ENCODE peak calls at places on chromosomes 1 and 21, in nine cellular contexts. J is NCI-H774; G is NCI-H1105; N is GM23338; X is activated naive CD4-positive, alpha-beta T cell; O is CD4-positive, alpha-beta memory T cell; A is OCI-LY7; E is myocyte; S is pancreas. W is an unnamed sample.

GRCh38 chr1:181135462-181135781 is 46.9 kb downstream of the IER5 start:
- DNase-seq in A (peak), E (peak), G (no peak), X (no peak), O (no peak), N (peak), S (peak), J (no peak), W (no peak)

GRCh38 chr1:230191839-230192238 is 124.8 kb downstream of the GALNT2 start:
- DNase-seq in A (no peak), X (no peak), E (no peak), J (no peak), N (no peak), O (no peak), G (no peak), S (no peak), W (no peak)

GRCh38 chr21:45365608-45366241 is 39.2 kb upstream of the COL18A1 start:
- DNase-seq in G (no peak), A (no peak), E (peak), O (no peak), X (no peak), J (no peak), N (peak), S (no peak), W (no peak)

GRCh38 chr1:33382651-33383415 is 48.1 kb downstream of the PHC2 start:
- DNase-seq in S (no peak), J (no peak), A (no peak), G (no peak), O (no peak), E (peak), X (no peak), N (no peak), W (no peak)

GRCh38 chr1:116134178-116134773 is 23.1 kb downstream of the MAB21L3 start:
- DNase-seq in S (no peak), A (peak), N (no peak), O (no peak), J (no peak), X (no peak), E (no peak), G (no peak), W (no peak)

GRCh38 chr1:78483903-78484302 is 6.9 kb upstream of the PTGFR start:
- DNase-seq in S (no peak), E (peak), O (no peak), N (peak), G (peak), J (no peak), A (no peak), X (no peak), W (no peak)

GRCh38 chr1:235012436-235013210 is 116.0 kb downstream of the TOMM20 start:
- DNase-seq in X (no peak), E (no peak), G (no peak), S (no peak), J (no peak), A (no peak), N (no peak), O (no peak), W (no peak)

GRCh38 chr21:38441153-38441552 is 57.1 kb downstream of the ERG start:
- DNase-seq in X (no peak), S (no peak), N (no peak), J (no peak), A (no peak), O (no peak), E (no peak), G (no peak), W (no peak)

GRCh38 chr1:67261646-67262045 is 46.0 kb upstream of the IL12RB2 start:
- DNase-seq in J (no peak), E (peak), S (no peak), A (peak), G (no peak), X (no peak), O (peak), N (peak), W (no peak)

GRCh38 chr1:225486856-225487255 is 59.0 kb upstream of the LBR start:
- DNase-seq in O (no peak), X (no peak), N (no peak), S (no peak), A (no peak), G (no peak), E (no peak), J (no peak), W (no peak)

GRCh38 chr1:16449666-16450065 is 9.1 kb downstream of the NECAP2 start:
- DNase-seq in J (no peak), G (no peak), E (no peak), X (no peak), O (no peak), S (no peak), A (no peak), N (no peak), W (no peak)

GRCh38 chr1:97204468-97204867 is 482.9 kb downstream of the PTBP2 start:
- DNase-seq in A (no peak), N (no peak), S (no peak), X (no peak), G (no peak), E (peak), O (no peak), J (no peak), W (no peak)

GRCh38 chr1:229536982-229537381 is 21.5 kb downstream of the ABCB10 start:
- DNase-seq in J (peak), S (no peak), G (no peak), O (no peak), X (no peak), E (no peak), N (peak), A (no peak), W (no peak)

GRCh38 chr1:222814536-222815366 is at the start of gene DISP1:
- DNase-seq in N (peak), A (peak), J (peak), X (peak), G (peak), O (peak), S (peak), E (peak), W (peak)

GRCh38 chr1:53549287-53549686 is 90.1 kb downstream of the DMRTB1 start:
- DNase-seq in G (no peak), N (no peak), A (no peak), S (no peak), X (no peak), E (no peak), J (no peak), O (no peak), W (no peak)

GRCh38 chr1:221031015-221031889 is 152.0 kb downstream of the HLX start:
- DNase-seq in E (no peak), S (no peak), G (no peak), X (no peak), N (no peak), O (no peak), A (no peak), J (no peak), W (no peak)